ENCODE peak calls at places on chromosomes 7 and 10, in seven cellular contexts. X, A, W, P, Z, T and U are unnamed samples.

GRCh38 chr7:139321071-139321745 is 19.9 kb upstream of the FMC1 start:
- DNase-seq in X (no peak), A (no peak), W (no peak), P (peak; percentile 34), Z (no peak), T (no peak), U (peak; percentile 58)

GRCh38 chr7:111074071-111074771 is 16.7 kb upstream of the LRRN3 start:
- DNase-seq in X (no peak), A (no peak), W (no peak), P (peak; percentile 16), Z (no peak), T (no peak), U (no peak)

GRCh38 chr10:99845837-99846382 is 63.5 kb downstream of the ABCC2 start:
- DNase-seq in X (peak; percentile 88), A (peak; percentile 70), W (peak; percentile 72), P (peak; percentile 95), Z (peak; percentile 60), T (peak; percentile 92), U (peak; percentile 96)

GRCh38 chr7:126803060-126803665 is 449.6 kb downstream of the GRM8 start:
- DNase-seq in X (no peak), A (no peak), W (peak; percentile 76), P (peak; percentile 67), Z (peak; percentile 22), T (peak; percentile 83), U (peak; percentile 17)

GRCh38 chr7:115678049-115678982 is 352.2 kb downstream of the TFEC start:
- DNase-seq in X (peak; percentile 27), A (no peak), W (no peak), P (peak; percentile 90), Z (no peak), T (peak; percentile 12), U (peak; percentile 91)

GRCh38 chr7:122919643-122920181 is 33.5 kb upstream of the CADPS2 start:
- DNase-seq in X (no peak), A (no peak), W (no peak), P (no peak), Z (no peak), T (no peak), U (no peak)

GRCh38 chr10:67107670-67108069 is 181.8 kb downstream of the LRRTM3 start:
- DNase-seq in X (no peak), A (no peak), W (peak; percentile 5), P (no peak), Z (no peak), T (no peak), U (no peak)

GRCh38 chr10:49609283-49610014 is 661 bp upstream of the SLC18A3 start:
- DNase-seq in X (no peak), A (peak; percentile 39), W (peak; percentile 70), P (no peak), Z (no peak), T (no peak), U (no peak)

GRCh38 chr10:75203724-75204123 is 6.9 kb upstream of the VDAC2 start:
- DNase-seq in X (no peak), A (peak; percentile 65), W (no peak), P (no peak), Z (no peak), T (no peak), U (no peak)

GRCh38 chr7:28375729-28376128 is 36.6 kb upstream of the CREB5 start:
- DNase-seq in X (no peak), A (no peak), W (no peak), P (no peak), Z (no peak), T (no peak), U (no peak)

GRCh38 chr10:89782470-89782869 is 81.1 kb downstream of the KIF20B start:
- DNase-seq in X (no peak), A (no peak), W (no peak), P (no peak), Z (no peak), T (no peak), U (no peak)

GRCh38 chr10:36634916-36635315 is 490.5 kb upstream of the ANKRD30A start:
- DNase-seq in X (no peak), A (no peak), W (no peak), P (peak; percentile 73), Z (no peak), T (peak; percentile 25), U (peak; percentile 16)

GRCh38 chr7:27453702-27454405 is 208.8 kb downstream of the HIBADH start:
- DNase-seq in X (peak; percentile 22), A (no peak), W (peak; percentile 76), P (peak; percentile 31), Z (no peak), T (peak; percentile 93), U (peak; percentile 78)

GRCh38 chr10:10359263-10359662 is 658.4 kb upstream of the CELF2 start:
- DNase-seq in X (no peak), A (no peak), W (no peak), P (no peak), Z (no peak), T (no peak), U (no peak)

GRCh38 chr10:47447740-47448139 is 36.2 kb downstream of the ANXA8 start:
- DNase-seq in X (no peak), A (no peak), W (no peak), P (no peak), Z (no peak), T (no peak), U (no peak)

GRCh38 chr10:964321-964987 is 23.8 kb upstream of the GTPBP4 start:
- DNase-seq in X (no peak), A (no peak), W (no peak), P (no peak), Z (no peak), T (no peak), U (no peak)

GRCh38 chr10:21297525-21298383 is 227.7 kb downstream of the SKIDA1 start:
- DNase-seq in X (no peak), A (no peak), W (no peak), P (peak; percentile 29), Z (no peak), T (no peak), U (no peak)

GRCh38 chr7:116731019-116731388 is 59.0 kb downstream of the MET start:
- DNase-seq in X (no peak), A (no peak), W (no peak), P (no peak), Z (no peak), T (no peak), U (no peak)

GRCh38 chr7:25260862-25261454 is 32.7 kb upstream of the NPVF start:
- DNase-seq in X (no peak), A (no peak), W (no peak), P (peak; percentile 64), Z (no peak), T (peak; percentile 16), U (peak; percentile 69)

GRCh38 chr10:67803588-67804394 is 34.2 kb downstream of the DNAJC12 start:
- DNase-seq in X (no peak), A (no peak), W (no peak), P (no peak), Z (peak; percentile 25), T (no peak), U (no peak)

GRCh38 chr7:68269410-68269809 is 1272.8 kb downstream of the TYW1 start:
- DNase-seq in X (no peak), A (no peak), W (no peak), P (peak; percentile 85), Z (peak; percentile 34), T (no peak), U (no peak)

GRCh38 chr10:69696073-69696731 is 66.2 kb downstream of the FAM241B start:
- DNase-seq in X (no peak), A (no peak), W (no peak), P (peak; percentile 87), Z (peak; percentile 90), T (peak; percentile 92), U (peak; percentile 61)

GRCh38 chr7:47340490-47340889 is 241.4 kb downstream of the TNS3 start:
- DNase-seq in X (no peak), A (no peak), W (no peak), P (no peak), Z (no peak), T (no peak), U (no peak)

GRCh38 chr10:15791816-15792524 is 68.3 kb downstream of the MINDY3 start:
- DNase-seq in X (peak; percentile 24), A (no peak), W (peak; percentile 61), P (peak; percentile 31), Z (no peak), T (no peak), U (peak; percentile 60)

GRCh38 chr10:14664345-14664744 is 110.4 kb downstream of the FAM107B start:
- DNase-seq in X (no peak), A (no peak), W (no peak), P (no peak), Z (no peak), T (no peak), U (no peak)

GRCh38 chr7:74027124-74027682 is 770 bp upstream of the ELN start:
- DNase-seq in X (no peak), A (no peak), W (no peak), P (no peak), Z (no peak), T (no peak), U (no peak)
- TF ChIP-seq CTCF in X (no peak), A (no peak), W (no peak), P (no peak), Z (no peak), T (no peak), U (no peak)

DNA sequence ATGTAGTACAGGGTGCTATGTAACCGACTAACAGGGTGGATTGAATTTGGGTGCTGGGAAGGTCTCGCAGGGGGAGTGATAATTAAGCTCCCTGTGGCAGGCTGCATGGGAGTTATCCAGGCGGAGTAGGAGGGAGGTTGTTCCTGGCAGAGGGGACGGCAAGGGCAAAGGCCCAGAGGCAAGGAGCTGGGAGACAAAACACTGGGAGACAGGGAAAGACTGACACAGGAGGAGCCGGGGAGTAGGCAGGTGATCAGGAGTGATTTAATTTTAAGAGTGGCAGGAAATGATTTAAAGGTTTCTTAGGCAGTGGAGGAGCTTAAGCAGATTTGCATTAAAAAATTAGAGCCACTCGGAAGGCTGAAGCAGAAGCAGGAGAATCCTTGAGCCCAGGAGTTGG is 40.7 kb upstream of the LEP start:
- DNase-seq in X (no peak), A (no peak), W (no peak), P (no peak), Z (no peak), T (no peak), U (no peak)
- H3K4me3 ChIP-seq in X (no peak overlapping the region), A (no peak overlapping the region), W (no peak overlapping the region), P (no peak overlapping the region), Z (no peak overlapping the region), T (no peak overlapping the region), U (no peak overlapping the region)

DNA sequence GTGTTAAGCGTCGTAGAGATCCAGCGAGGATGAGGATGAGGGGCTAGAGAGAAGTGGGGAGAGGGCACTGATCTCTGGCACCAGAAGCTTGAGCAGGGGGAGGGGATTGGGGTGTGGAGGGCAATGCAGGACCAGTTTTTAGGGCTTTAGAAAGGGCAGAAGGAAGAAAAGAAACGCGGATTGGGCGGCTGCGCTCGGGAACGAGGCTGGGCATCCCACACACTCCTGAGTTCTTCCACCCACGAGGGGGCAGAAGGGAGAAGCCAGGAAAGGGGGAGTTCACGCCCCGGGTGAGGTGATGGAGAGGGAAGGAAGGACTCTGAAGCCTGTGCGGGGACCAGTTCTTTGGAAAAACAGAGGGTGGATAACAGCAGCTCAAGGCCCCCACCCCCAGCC is 6.1 kb upstream of the VGF start:
- DNase-seq in X (no peak), A (no peak), W (peak; percentile 50), P (no peak), Z (no peak), T (no peak), U (peak; percentile 56)
- TF ChIP-seq CTCF in X (no peak), A (no peak), W (peak; percentile 41), P (peak; percentile 39), Z (no peak), T (peak; percentile 43), U (peak; percentile 18)

DNA sequence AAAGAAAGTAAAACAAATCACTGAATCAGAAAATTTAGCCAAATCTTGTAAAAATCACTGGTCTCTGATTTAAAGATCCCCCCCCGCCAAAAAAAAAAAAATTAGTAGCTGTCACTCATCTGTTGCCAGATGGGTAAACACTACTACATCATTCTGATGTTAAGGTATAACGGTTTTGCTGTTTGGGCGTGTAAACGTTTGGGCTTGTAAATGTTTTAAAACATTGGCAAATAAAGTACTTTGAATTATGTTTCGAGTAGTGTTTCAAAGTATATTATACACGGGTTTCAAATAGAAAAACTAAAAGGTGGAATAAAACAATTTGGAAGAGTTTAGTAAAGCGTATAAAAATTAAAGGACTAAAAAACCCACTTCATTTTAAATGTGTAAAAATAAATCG is 1.5 kb downstream of the TMEM229A start:
- DNase-seq in X (no peak), A (no peak), W (no peak), P (no peak), Z (no peak), T (no peak), U (no peak)
- H3K4me3 ChIP-seq in X (no peak overlapping the region), A (no peak overlapping the region), W (peak overlapping the region; percentile 85), P (no peak overlapping the region), Z (no peak overlapping the region), T (no peak overlapping the region), U (no peak overlapping the region)